ENCODE peak calls at places on chromosomes 5 and 9, in ten cellular contexts. Q is SK-N-SH, X is lung, Y is ovary, H is pancreas, I is OCI-LY7, U is A549, G is stomach, W is GM12865, E is GM06990. J is an unnamed sample.

GRCh38 chr5:5467737-5468136 is 45.3 kb downstream of the ICE1 start:
- DNase-seq in Q (no peak), X (no peak), Y (no peak), H (no peak), I (no peak), U (no peak), G (no peak), W (no peak), E (no peak), J (no peak)

GRCh38 chr9:116286287-116286686 is 132.7 kb downstream of the PAPPA start:
- DNase-seq in Q (no peak), X (no peak), Y (no peak), H (no peak), I (no peak), U (no peak), G (no peak), W (no peak), E (no peak), J (no peak)

GRCh38 chr9:107313555-107314096 is 30.5 kb downstream of the RAD23B start:
- DNase-seq in Q (no peak), X (no peak), Y (no peak), H (no peak), I (no peak), U (no peak), G (no peak), W (no peak), E (no peak), J (no peak)

GRCh38 chr9:72775570-72775969 is 177.3 kb downstream of the ALDH1A1 start:
- DNase-seq in Q (no peak), X (no peak), Y (no peak), H (no peak), I (no peak), U (no peak), G (no peak), W (no peak), E (no peak), J (no peak)

GRCh38 chr9:129027685-129028191 is 393 bp downstream of the SH3GLB2 start:
- DNase-seq in Q (no peak), X (no peak), Y (no peak), H (no peak), I (peak; percentile 74), U (peak; percentile 66), G (peak; percentile 78), W (peak; percentile 84), E (peak; percentile 81), J (no peak)

GRCh38 chr5:154194348-154195329 is 4.1 kb downstream of the GALNT10 start:
- DNase-seq in Q (no peak), X (no peak), Y (no peak), H (no peak), I (no peak), U (no peak), G (peak; percentile 45), W (no peak), E (no peak), J (no peak)

GRCh38 chr5:36199620-36200019 is 42.1 kb downstream of the NADK2 start:
- DNase-seq in Q (no peak), X (no peak), Y (no peak), H (no peak), I (no peak), U (no peak), G (no peak), W (no peak), E (no peak), J (no peak)

GRCh38 chr5:88203977-88204735 is 64.5 kb downstream of the TMEM161B start:
- DNase-seq in Q (no peak), X (no peak), Y (no peak), H (no peak), I (no peak), U (no peak), G (no peak), W (no peak), E (no peak), J (no peak)

GRCh38 chr5:172430354-172430753 is 24.0 kb downstream of the SH3PXD2B start:
- DNase-seq in Q (no peak), X (no peak), Y (peak; percentile 30), H (no peak), I (no peak), U (no peak), G (no peak), W (no peak), E (no peak), J (no peak)

GRCh38 chr9:4077499-4078102 is 222.3 kb downstream of the GLIS3 start:
- DNase-seq in Q (peak; percentile 15), X (peak; percentile 78), Y (peak; percentile 74), H (peak; percentile 88), I (peak; percentile 19), U (peak; percentile 76), G (peak; percentile 80), W (peak; percentile 60), E (no peak), J (no peak)

DNA sequence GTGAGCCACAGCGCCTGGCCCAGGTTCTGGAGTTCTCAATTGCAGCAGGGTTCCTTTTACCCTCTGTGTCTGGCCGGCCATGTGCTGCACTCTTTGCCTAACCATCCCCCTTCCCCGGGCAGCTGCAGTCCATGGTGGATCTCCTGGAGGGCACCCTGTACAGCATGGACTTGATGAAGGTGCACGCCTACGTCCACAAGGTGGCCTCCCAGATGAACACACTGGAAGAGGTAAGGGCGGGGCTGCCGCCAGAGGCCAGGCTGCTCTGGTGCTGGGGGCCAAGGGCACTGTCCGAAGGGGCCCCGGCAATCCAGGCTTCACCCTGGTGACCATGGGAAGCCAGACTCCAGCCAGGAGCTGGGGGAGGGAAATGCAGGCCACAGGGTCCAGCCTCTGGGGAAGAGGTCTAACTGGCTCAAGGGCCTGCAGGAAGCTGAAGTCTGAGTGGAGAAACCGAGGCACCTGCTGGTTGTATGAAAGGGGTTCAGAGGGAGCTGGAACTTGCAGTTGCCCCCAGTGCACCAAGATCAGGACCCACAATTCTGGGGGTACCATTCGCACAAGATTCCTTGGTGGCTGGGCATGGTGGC is 18.1 kb downstream of the OLFML2A start:
- DNase-seq in Q (no peak), X (no peak), Y (no peak), H (no peak), I (no peak), U (peak; percentile 57), G (peak; percentile 48), W (peak; percentile 12), E (no peak), J (no peak)
- TF ChIP-seq CTCF in Q (no peak), X (no peak), Y (no peak), H (no peak), I (peak; percentile 28), U (peak; percentile 9), G (no peak), W (no peak), E (no peak), J (peak; percentile 30)

DNA sequence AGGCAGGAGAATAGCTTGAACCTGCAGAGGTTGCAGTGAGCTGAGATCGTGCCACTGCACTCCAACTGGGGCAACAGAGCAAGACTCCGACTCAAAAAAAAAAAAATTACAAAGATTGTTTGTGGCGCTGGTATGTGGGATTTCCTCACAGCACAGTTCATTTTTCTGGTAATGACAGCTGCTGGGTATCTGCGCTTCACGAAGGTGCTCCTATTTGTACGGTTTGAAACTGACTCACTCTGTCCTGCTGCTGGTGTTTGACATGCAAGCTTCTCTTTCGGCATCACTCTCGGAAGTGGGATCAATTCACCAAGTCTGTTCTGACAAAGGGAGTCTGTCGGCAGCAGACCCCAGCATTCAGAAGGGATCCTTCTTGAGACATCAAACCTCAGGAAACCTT is 26.3 kb downstream of the MAML1 start:
- DNase-seq in Q (no peak), X (no peak), Y (no peak), H (no peak), I (no peak), U (no peak), G (no peak), W (no peak), E (no peak), J (no peak)
- H3K4me3 ChIP-seq in Q (no peak overlapping the region), X (no peak overlapping the region), Y (no peak overlapping the region), H (no peak overlapping the region), I (no peak overlapping the region), U (no peak overlapping the region), G (no peak overlapping the region), W (no peak overlapping the region), E (no peak overlapping the region), J (no peak overlapping the region)

DNA sequence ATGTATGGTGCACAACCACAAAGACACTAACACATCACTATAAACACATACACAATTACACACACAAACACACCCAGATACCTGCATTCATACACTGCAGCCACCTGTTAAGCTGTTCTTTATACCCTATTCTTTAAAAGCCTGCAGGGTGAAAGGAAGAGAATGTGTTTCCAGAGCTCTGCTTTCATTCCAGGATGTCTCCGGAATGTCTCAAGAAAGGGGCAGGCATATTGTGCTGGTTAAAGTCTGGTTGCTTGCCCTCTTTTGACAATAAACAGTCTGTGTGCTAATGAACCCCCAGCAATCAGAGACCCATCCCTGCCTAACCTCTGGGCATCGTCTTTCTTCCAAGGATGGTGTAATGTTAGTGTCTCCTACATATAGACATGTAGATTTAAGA is 181.6 kb downstream of the EPB41L4A start:
- DNase-seq in Q (no peak), X (no peak), Y (no peak), H (no peak), I (no peak), U (no peak), G (no peak), W (no peak), E (no peak), J (no peak)
- TF ChIP-seq CTCF in Q (no peak), X (no peak), Y (no peak), H (no peak), I (no peak), U (no peak), G (no peak), W (no peak), E (no peak), J (no peak)

DNA sequence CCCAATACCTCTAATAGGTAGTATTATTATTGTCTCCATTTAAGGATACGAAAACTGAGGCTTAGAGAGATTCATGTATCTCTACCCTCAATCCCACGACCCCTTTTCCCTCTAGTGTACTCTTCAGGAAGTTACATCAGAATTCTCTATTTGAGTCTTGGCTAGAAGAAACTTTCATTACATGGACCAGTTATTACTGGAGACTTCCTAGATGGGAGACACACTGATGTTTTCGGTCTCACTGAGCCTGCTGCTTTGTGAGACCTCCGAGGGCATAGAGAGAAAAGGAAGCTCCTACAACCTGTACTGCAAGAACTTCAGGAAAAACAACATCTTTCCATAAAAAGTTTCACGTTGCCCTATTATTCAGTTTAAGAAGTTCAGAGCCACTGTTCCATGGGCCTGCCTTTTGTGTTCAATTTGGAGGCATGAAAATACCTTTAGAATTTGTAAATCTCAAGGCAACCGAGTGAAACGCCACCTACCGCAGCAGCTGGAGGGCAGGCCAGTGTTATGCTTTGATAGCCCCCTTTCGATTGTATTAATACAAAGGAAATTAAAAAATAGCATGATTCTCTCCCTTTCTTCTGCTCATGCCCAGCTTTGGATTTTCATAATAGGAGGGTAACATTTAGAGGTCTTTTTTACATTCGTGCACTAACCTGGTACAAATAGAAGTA is 223.3 kb downstream of the EBF1 start:
- DNase-seq in Q (no peak), X (no peak), Y (no peak), H (no peak), I (peak; percentile 81), U (no peak), G (no peak), W (peak; percentile 59), E (peak; percentile 37), J (no peak)
- H3K4me3 ChIP-seq in Q (no peak overlapping the region), X (no peak overlapping the region), Y (no peak overlapping the region), H (no peak overlapping the region), I (peak overlapping the region; percentile 60), U (no peak overlapping the region), G (no peak overlapping the region), W (peak overlapping the region; percentile 31), E (peak overlapping the region; percentile 5), J (no peak overlapping the region)

J was measured in esophagus squamous epithelium.